ENCODE peak calls at places on chromosomes 13 and 19, in nine cellular contexts. Q is G401; H is activated CD8-positive, alpha-beta T cell treated with anti-CD3 and anti-CD28 coated beads, Interleukin-2, amount 10 ng/mL, durations not matched to agents 7 days and 5 days; J is activated CD8-positive, alpha-beta memory T cell treated with anti-CD3 and anti-CD28 coated beads for 4 hours; T is activated CD4-positive, alpha-beta T cell treated with anti-CD3 and anti-CD28 coated beads for 1 hour; K is naive thymus-derived CD8-positive, alpha-beta T cell; U is AG10803; W is AML-193; Y is islet precursor cell. X is an unnamed sample.

GRCh38 chr19:58229255-58229639 is 533 bp downstream of the ZNF544 start:
- DNase-seq in Q (peak), H (peak), J (no peak), T (no peak), K (no peak), U (no peak), W (no peak), Y (peak), X (no peak)

GRCh38 chr19:45195764-45196163 is 17.2 kb downstream of the BLOC1S3 start:
- DNase-seq in Q (no peak), H (no peak), J (no peak), T (no peak), K (no peak), U (peak), W (no peak), Y (no peak), X (no peak)

GRCh38 chr19:28706693-28707092 is 506.3 kb downstream of the UQCRFS1 start:
- DNase-seq in Q (no peak), H (no peak), J (no peak), T (no peak), K (no peak), U (no peak), W (no peak), Y (no peak), X (no peak)

GRCh38 chr19:15297416-15298224 is 34.7 kb downstream of the BRD4 start:
- DNase-seq in Q (no peak), H (peak), J (no peak), T (no peak), K (no peak), U (peak), W (no peak), Y (peak), X (peak)

GRCh38 chr13:40275155-40275554 is 391.3 kb downstream of the FOXO1 start:
- DNase-seq in Q (no peak), H (no peak), J (no peak), T (no peak), K (no peak), U (no peak), W (no peak), Y (no peak), X (no peak)

GRCh38 chr19:40611096-40611495 is 9.9 kb downstream of the LTBP4 start:
- DNase-seq in Q (no peak), H (no peak), J (no peak), T (no peak), K (no peak), U (no peak), W (no peak), Y (peak), X (no peak)

GRCh38 chr13:112160558-112160957 is 93.6 kb downstream of the SOX1 start:
- DNase-seq in Q (no peak), H (no peak), J (no peak), T (no peak), K (no peak), U (no peak), W (no peak), Y (no peak), X (no peak)

GRCh38 chr19:57016076-57016475 is 103.7 kb upstream of the USP29 start:
- DNase-seq in Q (no peak), H (no peak), J (no peak), T (no peak), K (no peak), U (no peak), W (no peak), Y (no peak), X (no peak)